ENCODE peak calls at places on chromosomes 6 and 20, in four cellular contexts. M is GM12878, B is K562, H is HepG2. R is an unnamed sample.

GRCh38 chr6:112311950-112312547 is 35.1 kb upstream of the RFPL4B start:
- DNase-seq in M (no peak), B (peak), H (peak), R (no peak)

GRCh38 chr6:107539409-107539808 is 49.5 kb downstream of the SOBP start:
- DNase-seq in M (no peak), B (no peak), H (peak), R (no peak)

GRCh38 chr6:119308994-119309657 is 40.4 kb downstream of the MAN1A1 start:
- DNase-seq in M (no peak), B (no peak), H (peak), R (no peak)

GRCh38 chr6:5782783-5783567 is 223.8 kb downstream of the NRN1 start:
- DNase-seq in M (no peak), B (no peak), H (peak), R (no peak)

GRCh38 chr6:168052291-168052891 is 26.6 kb downstream of the FRMD1 start:
- DNase-seq in M (no peak), B (no peak), H (no peak), R (no peak)

GRCh38 chr6:16803294-16804006 is 42.2 kb upstream of the ATXN1 start:
- DNase-seq in M (no peak), B (no peak), H (peak), R (peak)

GRCh38 chr6:113744886-113745285 is 112.3 kb upstream of the MARCKS start:
- DNase-seq in M (no peak), B (no peak), H (no peak), R (no peak)

GRCh38 chr6:155327326-155328073 is 13.2 kb upstream of the TFB1M start:
- DNase-seq in M (no peak), B (peak), H (peak), R (peak)

GRCh38 chr20:63589261-63590217 is 15.5 kb upstream of the HELZ2 start:
- DNase-seq in M (no peak), B (no peak), H (no peak), R (no peak)

GRCh38 chr20:20292472-20292871 is 75.4 kb upstream of the INSM1 start:
- DNase-seq in M (peak), B (no peak), H (no peak), R (no peak)

GRCh38 chr20:20293986-20294385 is 73.9 kb upstream of the INSM1 start:
- DNase-seq in M (no peak), B (no peak), H (no peak), R (no peak)

GRCh38 chr20:20297752-20298151 is 70.2 kb upstream of the INSM1 start:
- DNase-seq in M (no peak), B (no peak), H (no peak), R (no peak)

GRCh38 chr20:20297181-20297580 is 70.7 kb upstream of the INSM1 start:
- DNase-seq in M (no peak), B (no peak), H (peak), R (no peak)

DNA sequence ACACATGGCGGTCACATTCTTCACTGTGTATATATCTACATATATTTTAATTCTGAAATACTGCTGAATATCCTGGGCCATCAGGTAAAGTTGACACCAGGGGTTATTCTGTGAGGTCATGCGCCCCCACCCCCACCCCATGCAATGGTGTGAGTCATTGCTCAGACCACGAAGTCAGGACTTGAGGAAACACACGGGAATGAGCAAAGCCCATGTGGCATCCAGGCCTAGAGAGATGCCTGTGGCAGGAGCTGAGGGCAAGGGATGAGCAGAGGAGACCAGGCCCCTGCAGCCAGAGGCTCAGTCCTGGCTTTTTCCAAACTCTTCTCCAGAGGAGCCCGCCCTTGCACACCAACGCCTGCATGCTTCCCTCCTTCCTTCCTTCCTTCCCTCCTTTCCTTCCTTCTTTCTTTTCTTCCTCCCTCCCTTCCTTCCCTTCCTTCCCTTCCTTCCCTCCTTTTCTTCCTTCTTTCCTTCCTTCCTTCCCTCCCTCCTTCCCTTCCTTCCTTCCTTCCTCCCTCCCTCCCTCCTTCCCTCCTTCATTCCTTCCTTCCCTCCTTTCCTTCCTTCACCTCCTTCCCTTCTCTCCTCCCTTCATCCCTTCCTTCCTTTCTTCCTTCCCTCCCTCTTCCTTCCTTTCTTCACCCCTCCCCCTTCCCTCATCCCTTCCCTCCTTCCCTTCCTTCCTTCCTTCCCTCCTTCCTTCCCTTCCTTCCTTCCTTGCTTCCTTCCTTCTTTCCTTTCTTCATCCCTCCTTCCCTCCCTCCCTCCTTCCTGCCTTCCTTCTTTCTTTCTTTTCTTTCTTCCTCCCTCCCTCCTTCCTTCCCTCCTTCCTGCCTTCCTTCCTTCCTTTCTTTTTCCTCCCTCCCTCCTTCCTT is 72.0 kb upstream of the INSM1 start:
- DNase-seq in M (no peak), B (no peak), H (no peak), R (no peak)
- TF ChIP-seq CHD2 in M (no peak), B (no peak), H (no peak), R (no peak)

GRCh38 chr6:11538799-11539468 is 1.4 kb downstream of the TMEM170B start:
- DNase-seq in M (no peak), B (no peak), H (no peak), R (no peak)

GRCh38 chr6:11536795-11537194 is 754 bp upstream of the TMEM170B start:
- DNase-seq in M (no peak), B (no peak), H (no peak), R (peak)

GRCh38 chr6:11537229-11538048 is at the start of gene TMEM170B:
- DNase-seq in M (peak), B (peak), H (peak), R (peak)

GRCh38 chr6:11535801-11536230 is 1.7 kb upstream of the TMEM170B start:
- DNase-seq in M (no peak), B (no peak), H (peak), R (no peak)

DNA sequence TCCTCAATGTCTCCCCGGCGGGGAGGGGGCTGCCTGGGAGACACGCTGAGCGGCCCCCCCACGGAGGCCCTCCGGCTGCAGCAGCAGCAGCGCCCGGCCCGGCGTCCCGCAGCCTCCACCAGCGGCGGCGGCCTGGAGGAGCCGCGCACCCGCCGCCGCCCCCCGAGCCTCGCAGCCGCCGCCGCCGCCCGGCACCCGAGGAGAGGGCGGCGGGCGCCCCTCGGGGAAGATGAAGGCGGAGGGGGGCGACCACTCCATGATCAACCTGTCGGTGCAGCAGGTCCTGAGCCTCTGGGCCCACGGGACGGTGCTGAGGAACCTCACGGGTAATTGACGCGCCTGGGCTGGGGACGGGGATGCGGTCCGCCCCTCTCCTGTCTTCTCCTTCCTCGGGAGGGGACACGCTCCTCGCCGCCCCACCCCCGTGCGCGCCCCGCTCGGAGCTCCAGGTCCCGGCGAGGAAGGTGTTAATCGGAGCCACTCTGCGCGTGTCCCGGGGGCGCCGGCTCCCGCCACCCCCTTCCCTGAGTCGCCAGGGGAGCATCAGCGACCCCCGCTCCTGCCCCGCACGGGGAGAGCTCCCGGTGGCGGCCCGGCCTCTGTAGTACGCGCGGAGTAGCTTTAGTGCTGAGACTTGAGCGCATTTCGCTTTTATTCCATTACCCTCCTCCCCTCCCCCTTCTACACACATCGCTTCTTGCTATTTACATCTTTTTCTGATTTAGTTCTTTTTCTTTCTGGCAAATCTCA is 675 bp downstream of the TMEM170B start:
- DNase-seq in M (no peak), B (peak), H (no peak), R (peak)
- TF ChIP-seq EZH2 in M (no peak), B (no peak), H (no peak), R (peak)

GRCh38 chr6:27542485-27542884 is 69.6 kb upstream of the ZNF184 start:
- DNase-seq in M (no peak), B (no peak), H (no peak), R (no peak)
- TF ChIP-seq CHD2 in M (no peak), B (no peak), H (no peak), R (no peak)

DNA sequence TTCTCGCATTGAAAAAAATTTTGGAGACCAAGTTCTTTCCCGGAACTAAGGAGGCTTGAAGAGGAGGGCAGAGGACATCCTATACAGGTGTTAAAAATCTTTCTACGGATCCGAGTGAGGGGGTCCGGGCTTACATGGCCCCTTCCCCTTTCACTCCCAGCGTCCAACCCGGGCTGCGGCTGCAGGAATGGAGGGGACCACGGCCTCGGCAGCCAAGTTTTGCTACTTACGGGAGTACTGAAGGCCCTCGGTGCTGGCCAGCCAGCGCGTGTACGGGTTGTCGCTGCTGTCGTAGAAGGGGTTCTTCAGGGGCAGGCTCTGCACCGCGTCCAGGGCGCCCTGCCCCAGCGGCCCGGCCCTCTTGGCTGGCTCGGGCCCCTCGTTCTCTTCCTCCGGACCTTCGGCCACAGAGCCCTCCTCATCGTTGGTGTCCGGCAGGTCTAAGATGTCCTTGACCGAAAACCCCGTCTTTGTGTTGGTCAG is 642 bp downstream of the NKX2-2 start:
- DNase-seq in M (no peak), B (no peak), H (no peak), R (peak)
- TF ChIP-seq EZH2 in M (no peak), B (no peak), H (no peak), R (peak)

GRCh38 chr6:21748343-21749063 is 155.0 kb downstream of the SOX4 start:
- DNase-seq in M (no peak), B (no peak), H (no peak), R (no peak)
- TF ChIP-seq CHD2 in M (no peak), B (no peak), H (no peak), R (no peak)

GRCh38 chr20:31859998-31860380 is 10.3 kb downstream of the DUSP15 start:
- DNase-seq in M (no peak), B (no peak), H (no peak), R (no peak)

GRCh38 chr20:31862157-31862470 is 8.2 kb downstream of the DUSP15 start:
- DNase-seq in M (no peak), B (no peak), H (no peak), R (no peak)

GRCh38 chr20:31859266-31859997 is 10.9 kb downstream of the DUSP15 start:
- DNase-seq in M (no peak), B (no peak), H (no peak), R (no peak)

GRCh38 chr20:31861346-31862156 is 8.8 kb downstream of the DUSP15 start:
- DNase-seq in M (no peak), B (peak), H (peak), R (peak)

DNA sequence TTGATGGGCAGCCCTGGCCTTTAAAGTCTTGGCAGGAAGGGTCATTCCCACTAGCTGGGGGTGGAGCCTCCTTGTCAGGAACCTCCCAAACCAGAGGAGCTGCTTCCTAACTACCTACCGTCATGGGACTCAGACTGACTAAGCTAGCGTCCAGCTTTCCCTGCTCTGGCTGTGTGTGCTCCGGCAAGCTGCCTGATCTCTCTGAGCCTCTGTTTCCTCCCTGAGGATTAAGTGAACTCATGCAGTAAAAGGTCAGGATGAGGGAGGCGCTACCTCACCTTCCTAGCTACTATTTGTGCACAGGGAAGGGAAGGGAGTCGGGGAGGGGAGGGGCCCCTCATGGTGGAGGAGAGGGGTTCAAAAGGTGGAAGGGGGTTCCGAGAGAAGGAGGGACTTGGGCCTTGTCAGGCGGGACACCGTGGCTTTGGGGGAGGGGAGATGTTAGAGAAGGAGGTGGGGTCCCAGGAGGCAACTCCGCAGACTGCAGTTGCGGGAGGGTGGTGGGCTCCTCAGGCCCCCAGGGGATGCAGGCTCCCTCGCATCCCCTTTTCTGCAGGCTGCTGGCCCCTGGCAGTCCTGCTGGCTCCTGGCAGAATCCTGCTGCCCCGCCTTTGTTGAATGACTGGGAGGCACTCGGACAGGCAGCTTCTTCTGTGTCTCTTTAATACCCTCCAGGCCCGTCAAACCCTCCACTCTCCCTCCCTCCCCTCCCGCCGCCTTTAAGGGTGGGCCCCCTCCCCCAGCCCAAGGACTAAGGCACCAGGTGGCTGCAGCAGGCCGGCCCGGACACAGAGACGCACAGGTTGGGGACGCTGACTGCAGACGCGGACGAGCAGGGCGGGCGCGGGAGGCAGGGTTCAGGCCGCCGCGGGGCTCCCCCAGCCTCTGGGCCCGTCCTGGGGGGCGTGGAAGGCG is 9.6 kb downstream of the DUSP15 start:
- DNase-seq in M (no peak), B (peak), H (no peak), R (peak)
- TF ChIP-seq EZH2 in M (no peak), B (no peak), H (no peak), R (no peak)

DNA sequence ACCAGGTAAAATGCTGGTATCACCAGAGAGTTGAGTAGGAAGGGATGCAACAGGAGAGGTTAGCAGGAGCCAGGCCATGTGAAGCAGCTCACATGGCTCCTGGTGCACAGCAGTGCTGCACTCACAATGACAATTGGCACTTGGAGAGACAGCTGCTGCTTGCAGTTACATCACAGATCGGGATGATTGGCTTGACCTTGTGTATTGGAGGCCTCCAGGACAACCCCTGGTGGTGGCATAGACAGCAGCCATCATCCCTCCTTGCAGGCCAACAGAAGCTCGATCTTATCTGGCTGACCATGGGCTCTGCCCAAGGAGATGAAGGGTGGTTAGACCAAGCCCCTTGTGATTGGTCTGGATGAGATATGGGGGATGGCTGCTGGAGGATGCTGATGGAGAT is 73.0 kb downstream of the EYA2 start:
- DNase-seq in M (no peak), B (no peak), H (peak), R (no peak)
- TF ChIP-seq CHD2 in M (no peak), B (no peak), H (no peak), R (no peak)

DNA sequence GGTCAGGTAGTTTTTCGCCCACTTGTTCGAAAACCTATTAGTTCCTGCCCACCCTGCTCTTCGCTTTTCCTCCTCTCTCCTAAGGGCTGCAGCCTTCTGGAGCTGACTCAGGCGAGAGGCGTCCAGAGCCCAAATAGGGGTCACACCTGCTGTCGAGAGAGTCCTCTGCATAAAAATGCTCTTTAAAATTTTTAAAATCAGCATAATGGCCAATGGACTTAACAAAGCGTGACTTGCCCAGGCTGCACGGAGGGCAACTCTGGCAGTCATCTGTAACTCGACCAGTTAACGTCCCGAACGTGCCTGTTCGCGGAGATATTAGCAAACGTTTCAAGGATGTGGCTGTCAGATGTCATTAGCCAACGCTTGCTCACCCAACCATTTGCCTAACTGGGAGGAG is 32.2 kb downstream of the TFAP2B start:
- DNase-seq in M (no peak), B (no peak), H (no peak), R (no peak)
- TF ChIP-seq EZH2 in M (no peak), B (no peak), H (no peak), R (peak)

GRCh38 chr6:147158881-147159280 is 45.3 kb upstream of the STXBP5 start:
- DNase-seq in M (no peak), B (no peak), H (no peak), R (no peak)
- TF ChIP-seq CHD2 in M (no peak), B (no peak), H (no peak), R (no peak)

GRCh38 chr20:51430198-51430950 is 112.1 kb downstream of the NFATC2 start:
- DNase-seq in M (no peak), B (no peak), H (peak), R (no peak)
- TF ChIP-seq EZH2 in M (no peak), B (no peak), H (no peak), R (no peak)